ENCODE peak calls at places on chromosomes 11 and 22, in ten cellular contexts. R is GM03348; T is stimulated activated CD4-positive, alpha-beta T cell treated with anti-CD3 and anti-CD28 coated beads, Interleukin-4, amount 100 ng/mL, for 48 hours; J is WTC11; A is GM13977; B is EL; W is NCI-H187; M is SK-MEL-5; Z is NCI-H510A; Y is stimulated activated CD8-positive, alpha-beta memory T cell treated with anti-CD3 and anti-CD28 coated beads, Interleukin-7, amount 100 ng/mL, for 24 hours. L is an unnamed sample.

GRCh38 chr11:74749965-74750296 is 1.3 kb downstream of the RNF169 start:
- DNase-seq in R (no peak), T (no peak), J (no peak), A (no peak), B (peak; percentile 21), W (no peak), M (no peak), Z (no peak), Y (no peak), L (no peak)

GRCh38 chr22:37178350-37179125 is 9.5 kb downstream of the C1QTNF6 start:
- DNase-seq in R (no peak), T (no peak), J (no peak), A (peak; percentile 9), B (no peak), W (no peak), M (no peak), Z (no peak), Y (no peak), L (no peak)

GRCh38 chr22:20154602-20155183 is 3.8 kb upstream of the CCDC188 start:
- DNase-seq in R (no peak), T (no peak), J (no peak), A (no peak), B (peak; percentile 8), W (no peak), M (no peak), Z (peak; percentile 42), Y (no peak), L (no peak)

GRCh38 chr11:127471662-127472061 is 471.1 kb upstream of the KIRREL3 start:
- DNase-seq in R (no peak), T (no peak), J (no peak), A (no peak), B (no peak), W (no peak), M (peak; percentile 22), Z (no peak), Y (no peak), L (no peak)

GRCh38 chr11:5891216-5891800 is 1.7 kb upstream of the OR52E5 start:
- DNase-seq in R (peak; percentile 18), T (no peak), J (no peak), A (peak; percentile 3), B (peak; percentile 2), W (no peak), M (peak; percentile 35), Z (no peak), Y (no peak), L (no peak)

GRCh38 chr11:134531331-134532135 is 119.5 kb upstream of the B3GAT1 start:
- DNase-seq in R (no peak), T (no peak), J (no peak), A (no peak), B (no peak), W (no peak), M (no peak), Z (no peak), Y (no peak), L (no peak)

GRCh38 chr11:32405592-32405991 is 29.7 kb downstream of the WT1 start:
- DNase-seq in R (no peak), T (no peak), J (no peak), A (no peak), B (no peak), W (no peak), M (no peak), Z (no peak), Y (no peak), L (no peak)

GRCh38 chr22:29762263-29762662 is 4.5 kb downstream of the ZMAT5 start:
- DNase-seq in R (no peak), T (no peak), J (peak; percentile 48), A (no peak), B (no peak), W (no peak), M (no peak), Z (peak; percentile 34), Y (no peak), L (no peak)

GRCh38 chr11:65698205-65698604 is 13.8 kb upstream of the KAT5 start:
- DNase-seq in R (no peak), T (no peak), J (no peak), A (no peak), B (no peak), W (no peak), M (no peak), Z (no peak), Y (no peak), L (peak; percentile 42)

GRCh38 chr11:86067230-86068137 is 1.4 kb downstream of the PICALM start:
- DNase-seq in R (no peak), T (no peak), J (no peak), A (peak; percentile 39), B (peak; percentile 18), W (no peak), M (no peak), Z (no peak), Y (no peak), L (peak; percentile 12)

GRCh38 chr11:71489311-71490043 is 36.5 kb downstream of the NADSYN1 start:
- DNase-seq in R (no peak), T (peak; percentile 68), J (no peak), A (peak; percentile 87), B (peak; percentile 65), W (no peak), M (no peak), Z (no peak), Y (peak; percentile 18), L (peak; percentile 47)

GRCh38 chr11:120334332-120334731 is 1.9 kb upstream of the ARHGEF12 start:
- DNase-seq in R (no peak), T (no peak), J (no peak), A (no peak), B (no peak), W (no peak), M (no peak), Z (no peak), Y (no peak), L (no peak)

GRCh38 chr11:111911563-111912401 is at the start of gene CRYAB:
- DNase-seq in R (peak; percentile 92), T (no peak), J (no peak), A (no peak), B (peak; percentile 79), W (no peak), M (peak; percentile 49), Z (no peak), Y (no peak), L (peak; percentile 66)

GRCh38 chr11:16874275-16874975 is 136.0 kb downstream of the C11orf58 start:
- DNase-seq in R (no peak), T (no peak), J (no peak), A (no peak), B (no peak), W (no peak), M (no peak), Z (no peak), Y (no peak), L (no peak)

GRCh38 chr11:103091441-103091809 is 535 bp downstream of the DCUN1D5 start:
- DNase-seq in R (peak; percentile 50), T (peak; percentile 32), J (peak; percentile 61), A (peak; percentile 54), B (peak; percentile 49), W (peak; percentile 42), M (peak; percentile 58), Z (peak; percentile 38), Y (peak; percentile 17), L (peak; percentile 69)

L was measured in cardiac muscle cell.